ENCODE peak calls at places on chromosomes 16 and 17, in eight cellular contexts. P, R, J, M, V, D, G and T are unnamed samples.

GRCh38 chr16:12188674-12189249 is 212.2 kb downstream of the SNX29 start:
- DNase-seq in P (no peak), R (no peak), J (no peak), M (no peak), V (no peak), D (no peak), G (no peak), T (no peak)

GRCh38 chr17:82016875-82017459 is 5.7 kb downstream of the CENPX start:
- DNase-seq in P (no peak), R (no peak), J (no peak), M (no peak), V (no peak), D (no peak), G (no peak), T (no peak)

GRCh38 chr17:79947351-79948031 is 88.2 kb downstream of the TBC1D16 start:
- DNase-seq in P (no peak), R (no peak), J (no peak), M (no peak), V (no peak), D (peak; percentile 16), G (peak; percentile 16), T (no peak)

GRCh38 chr17:27469256-27469655 is 13.0 kb downstream of the KSR1 start:
- DNase-seq in P (no peak), R (no peak), J (no peak), M (no peak), V (peak; percentile 32), D (no peak), G (no peak), T (no peak)

GRCh38 chr17:45908460-45908859 is 14.1 kb downstream of the MAPT start:
- DNase-seq in P (no peak), R (no peak), J (no peak), M (peak; percentile 34), V (peak; percentile 30), D (no peak), G (no peak), T (no peak)

GRCh38 chr17:66552381-66552780 is 250.0 kb downstream of the PRKCA start:
- DNase-seq in P (peak; percentile 46), R (no peak), J (no peak), M (no peak), V (no peak), D (no peak), G (no peak), T (no peak)

GRCh38 chr16:9480503-9480902 is 389.1 kb downstream of the HAPSTR1 start:
- DNase-seq in P (no peak), R (no peak), J (no peak), M (no peak), V (no peak), D (no peak), G (no peak), T (no peak)

GRCh38 chr17:3012926-3013581 is 50.4 kb downstream of the OR1D5 start:
- DNase-seq in P (peak; percentile 21), R (peak; percentile 83), J (peak; percentile 43), M (peak; percentile 89), V (peak; percentile 70), D (peak; percentile 63), G (peak; percentile 66), T (peak; percentile 86)

GRCh38 chr17:16915752-16916556 is 56.0 kb downstream of the TNFRSF13B start:
- DNase-seq in P (peak; percentile 58), R (peak; percentile 76), J (peak; percentile 41), M (peak; percentile 84), V (peak; percentile 59), D (no peak), G (peak; percentile 58), T (peak; percentile 74)

GRCh38 chr17:66952681-66953638 is 11.5 kb upstream of the CACNG4 start:
- DNase-seq in P (no peak), R (no peak), J (no peak), M (no peak), V (no peak), D (no peak), G (no peak), T (no peak)

GRCh38 chr16:75044800-75045361 is 46.1 kb downstream of the ZNRF1 start:
- DNase-seq in P (peak; percentile 37), R (no peak), J (no peak), M (no peak), V (no peak), D (no peak), G (no peak), T (no peak)

GRCh38 chr17:32285770-32286517 is 20.3 kb downstream of the RHBDL3 start:
- DNase-seq in P (no peak), R (no peak), J (no peak), M (no peak), V (no peak), D (no peak), G (no peak), T (no peak)

GRCh38 chr17:12928736-12929135 is 89.1 kb downstream of the ELAC2 start:
- DNase-seq in P (no peak), R (no peak), J (no peak), M (peak; percentile 40), V (no peak), D (no peak), G (no peak), T (no peak)

GRCh38 chr17:68800731-68801130 is 154.5 kb downstream of the ABCA8 start:
- DNase-seq in P (no peak), R (no peak), J (peak; percentile 35), M (no peak), V (no peak), D (no peak), G (no peak), T (no peak)

GRCh38 chr16:51440096-51440495 is 289.0 kb upstream of the SALL1 start:
- DNase-seq in P (no peak), R (no peak), J (no peak), M (no peak), V (no peak), D (no peak), G (no peak), T (no peak)

GRCh38 chr16:89764711-89765201 is 43.4 kb downstream of the ZNF276 start:
- DNase-seq in P (no peak), R (peak; percentile 86), J (peak; percentile 38), M (no peak), V (peak; percentile 63), D (peak; percentile 50), G (peak; percentile 60), T (no peak)

GRCh38 chr16:57390635-57391307 is 13.8 kb upstream of the CCL17 start:
- DNase-seq in P (no peak), R (no peak), J (no peak), M (no peak), V (no peak), D (no peak), G (no peak), T (no peak)

GRCh38 chr17:77470800-77471733 is 330.3 kb downstream of the SEC14L1 start:
- DNase-seq in P (no peak), R (no peak), J (peak; percentile 69), M (peak; percentile 75), V (no peak), D (no peak), G (no peak), T (peak; percentile 67)

GRCh38 chr16:15443753-15444152 is 9.4 kb downstream of the BMERB1 start:
- DNase-seq in P (no peak), R (no peak), J (no peak), M (no peak), V (no peak), D (no peak), G (no peak), T (no peak)

GRCh38 chr17:44587339-44587738 is 30.1 kb downstream of the FZD2 start:
- DNase-seq in P (peak; percentile 70), R (no peak), J (peak; percentile 97), M (no peak), V (no peak), D (no peak), G (no peak), T (no peak)

GRCh38 chr17:27572665-27573064 is 58.3 kb upstream of the LGALS9 start:
- DNase-seq in P (no peak), R (no peak), J (peak; percentile 52), M (no peak), V (peak; percentile 83), D (no peak), G (no peak), T (no peak)

GRCh38 chr16:48218473-48218872 is 25.6 kb upstream of the LONP2 start:
- DNase-seq in P (no peak), R (no peak), J (no peak), M (no peak), V (no peak), D (no peak), G (no peak), T (no peak)

GRCh38 chr16:3127745-3128144 is 7.1 kb upstream of the ZNF213 start:
- DNase-seq in P (no peak), R (no peak), J (no peak), M (peak; percentile 84), V (no peak), D (no peak), G (no peak), T (peak; percentile 52)

GRCh38 chr16:27333549-27333948 is 19.8 kb downstream of the IL4R start:
- DNase-seq in P (no peak), R (no peak), J (no peak), M (no peak), V (no peak), D (no peak), G (no peak), T (no peak)

GRCh38 chr17:17415006-17415405 is 61.8 kb upstream of the MED9 start:
- DNase-seq in P (no peak), R (no peak), J (no peak), M (no peak), V (no peak), D (no peak), G (no peak), T (no peak)

GRCh38 chr17:75048396-75048933 is 1.4 kb downstream of the KCTD2 start:
- DNase-seq in P (no peak), R (no peak), J (peak; percentile 15), M (no peak), V (no peak), D (no peak), G (no peak), T (no peak)

GRCh38 chr16:50266337-50267091 is at the start of gene ADCY7:
- DNase-seq in P (peak; percentile 51), R (peak; percentile 83), J (peak; percentile 85), M (peak; percentile 57), V (peak; percentile 90), D (peak; percentile 79), G (peak; percentile 90), T (peak; percentile 45)

GRCh38 chr17:80832266-80832676 is 159.4 kb upstream of the CHMP6 start:
- DNase-seq in P (no peak), R (no peak), J (peak; percentile 79), M (peak; percentile 71), V (no peak), D (no peak), G (no peak), T (peak; percentile 41)

GRCh38 chr16:88380619-88381018 is 2.1 kb upstream of the ZNF469 start:
- DNase-seq in P (no peak), R (no peak), J (no peak), M (no peak), V (no peak), D (no peak), G (no peak), T (no peak)

GRCh38 chr17:41211845-41212466 is 14.5 kb upstream of the KRTAP9-2 start:
- DNase-seq in P (no peak), R (no peak), J (no peak), M (no peak), V (no peak), D (no peak), G (no peak), T (no peak)

GRCh38 chr16:52469775-52470174 is 77.2 kb downstream of the TOX3 start:
- DNase-seq in P (peak; percentile 49), R (no peak), J (no peak), M (peak; percentile 54), V (no peak), D (no peak), G (no peak), T (no peak)

GRCh38 chr17:72363336-72363620 is 242.5 kb downstream of the SOX9 start:
- DNase-seq in P (no peak), R (no peak), J (no peak), M (no peak), V (no peak), D (no peak), G (no peak), T (no peak)

GRCh38 chr16:57115148-57115503 is 22.7 kb downstream of the CPNE2 start:
- DNase-seq in P (no peak), R (no peak), J (no peak), M (no peak), V (no peak), D (no peak), G (no peak), T (no peak)

GRCh38 chr17:40498281-40499084 is 2.9 kb downstream of the TNS4 start:
- DNase-seq in P (no peak), R (no peak), J (no peak), M (no peak), V (no peak), D (no peak), G (no peak), T (no peak)